ENCODE peak calls at places on chromosomes 4 and X, in five cellular contexts. One of them, this sample, is unnamed.

GRCh38 chr4:175971393-175972179 is 94.1 kb upstream of the WDR17 start:
- DNase-seq in SK-N-SH: no peak
- DNase-seq in PC-9: no peak
- DNase-seq in GM23248: peak; percentile 3
- DNase-seq in brain microvascular endothelial cell: no peak
- DNase-seq in this sample: no peak

GRCh38 chr4:119785963-119786362 is 157.4 kb upstream of the PDE5A start:
- DNase-seq in brain microvascular endothelial cell: peak; percentile 8
- DNase-seq in PC-9: peak; percentile 38
- DNase-seq in SK-N-SH: no peak
- DNase-seq in GM23248: peak; percentile 46
- DNase-seq in this sample: no peak

GRCh38 chrX:108022491-108023089 is 22.3 kb upstream of the VSIG1 start:
- DNase-seq in GM23248: no peak
- DNase-seq in PC-9: no peak
- DNase-seq in brain microvascular endothelial cell: no peak
- DNase-seq in SK-N-SH: no peak
- DNase-seq in this sample: no peak

GRCh38 chr4:75598390-75598789 is 31.9 kb downstream of the CDKL2 start:
- DNase-seq in SK-N-SH: no peak
- DNase-seq in PC-9: peak; percentile 48
- DNase-seq in brain microvascular endothelial cell: no peak
- DNase-seq in GM23248: peak; percentile 58
- DNase-seq in this sample: no peak

GRCh38 chr4:139790291-139790690 is 124.7 kb downstream of the MGST2 start:
- DNase-seq in PC-9: no peak
- DNase-seq in GM23248: no peak
- DNase-seq in brain microvascular endothelial cell: no peak
- DNase-seq in SK-N-SH: no peak
- DNase-seq in this sample: no peak

GRCh38 chr4:155694100-155694785 is 27.6 kb downstream of the GUCY1A1 start:
- DNase-seq in PC-9: no peak
- DNase-seq in GM23248: no peak
- DNase-seq in SK-N-SH: no peak
- DNase-seq in brain microvascular endothelial cell: no peak
- DNase-seq in this sample: no peak

GRCh38 chr4:98929341-98930267 is 671 bp upstream of the EIF4E start:
- DNase-seq in PC-9: peak; percentile 99
- DNase-seq in SK-N-SH: peak; percentile 68
- DNase-seq in brain microvascular endothelial cell: peak; percentile 97
- DNase-seq in GM23248: peak; percentile 99
- DNase-seq in this sample: peak; percentile 78

GRCh38 chr4:169309326-169309967 is 38.7 kb upstream of the SH3RF1 start:
- DNase-seq in SK-N-SH: no peak
- DNase-seq in GM23248: no peak
- DNase-seq in brain microvascular endothelial cell: no peak
- DNase-seq in PC-9: no peak
- DNase-seq in this sample: no peak

GRCh38 chrX:52556741-52557140 is 39.9 kb upstream of the XAGE1B start:
- DNase-seq in GM23248: no peak
- DNase-seq in SK-N-SH: no peak
- DNase-seq in PC-9: no peak
- DNase-seq in brain microvascular endothelial cell: no peak
- DNase-seq in this sample: no peak

GRCh38 chr4:164621886-164622521 is 131.9 kb upstream of the SMIM31 start:
- DNase-seq in brain microvascular endothelial cell: no peak
- DNase-seq in GM23248: peak; percentile 8
- DNase-seq in SK-N-SH: no peak
- DNase-seq in PC-9: no peak
- DNase-seq in this sample: no peak

GRCh38 chr4:141158219-141158618 is 24.9 kb upstream of the RNF150 start:
- DNase-seq in GM23248: peak; percentile 68
- DNase-seq in PC-9: no peak
- DNase-seq in brain microvascular endothelial cell: no peak
- DNase-seq in SK-N-SH: peak; percentile 39
- DNase-seq in this sample: no peak

GRCh38 chrX:18146009-18146408 is 74.7 kb downstream of the BEND2 start:
- DNase-seq in GM23248: no peak
- DNase-seq in brain microvascular endothelial cell: no peak
- DNase-seq in SK-N-SH: no peak
- DNase-seq in PC-9: no peak
- DNase-seq in this sample: no peak

GRCh38 chrX:153426204-153426603 is 14.9 kb downstream of the ZFP92 start:
- DNase-seq in brain microvascular endothelial cell: no peak
- DNase-seq in PC-9: no peak
- DNase-seq in SK-N-SH: no peak
- DNase-seq in GM23248: no peak
- DNase-seq in this sample: no peak
- H3K27me3 ChIP-seq in brain microvascular endothelial cell: no peaks in the 10 kb centered on the region
- H3K27me3 ChIP-seq in PC-9: peaks cover 73% of the 10 kb centered on the region
- H3K27me3 ChIP-seq in SK-N-SH: peaks cover 17% of the 10 kb centered on the region
- H3K27me3 ChIP-seq in GM23248: no peaks in the 10 kb centered on the region
- H3K27me3 ChIP-seq in this sample: peaks cover 36% of the 10 kb centered on the region

GRCh38 chr4:110514889-110515479 is 39.0 kb downstream of the ENPEP start:
- DNase-seq in GM23248: peak; percentile 61
- DNase-seq in PC-9: peak; percentile 39
- DNase-seq in SK-N-SH: peak; percentile 16
- DNase-seq in brain microvascular endothelial cell: no peak
- DNase-seq in this sample: no peak

GRCh38 chr4:110515676-110516075 is 39.7 kb downstream of the ENPEP start:
- DNase-seq in SK-N-SH: no peak
- DNase-seq in brain microvascular endothelial cell: no peak
- DNase-seq in PC-9: no peak
- DNase-seq in GM23248: no peak
- DNase-seq in this sample: no peak

GRCh38 chr4:110512901-110513300 is 36.9 kb downstream of the ENPEP start:
- DNase-seq in SK-N-SH: no peak
- DNase-seq in PC-9: no peak
- DNase-seq in brain microvascular endothelial cell: no peak
- DNase-seq in GM23248: no peak
- DNase-seq in this sample: no peak

GRCh38 chr4:110518889-110519490 is 43.0 kb downstream of the ENPEP start:
- DNase-seq in GM23248: peak; percentile 57
- DNase-seq in PC-9: no peak
- DNase-seq in SK-N-SH: peak; percentile 15
- DNase-seq in brain microvascular endothelial cell: peak; percentile 17
- DNase-seq in this sample: peak; percentile 49

GRCh38 chr4:110516106-110516922 is 40.4 kb downstream of the ENPEP start:
- DNase-seq in GM23248: peak; percentile 63
- DNase-seq in PC-9: peak; percentile 64
- DNase-seq in brain microvascular endothelial cell: peak; percentile 63
- DNase-seq in SK-N-SH: peak; percentile 37
- DNase-seq in this sample: peak; percentile 88
- H3K4me3 ChIP-seq in GM23248: no peak overlapping the region
- H3K4me3 ChIP-seq in PC-9: peak overlapping the region; percentile 53
- H3K4me3 ChIP-seq in brain microvascular endothelial cell: peak overlapping the region; percentile 51
- H3K4me3 ChIP-seq in SK-N-SH: peak overlapping the region; percentile 55
- H3K4me3 ChIP-seq in this sample: peak overlapping the region; percentile 34

GRCh38 chr4:154349829-154350228 is 141.8 kb downstream of the DCHS2 start:
- DNase-seq in SK-N-SH: no peak
- DNase-seq in brain microvascular endothelial cell: peak; percentile 6
- DNase-seq in PC-9: no peak
- DNase-seq in GM23248: peak; percentile 37
- DNase-seq in this sample: no peak

GRCh38 chr4:154348657-154349056 is 142.9 kb downstream of the DCHS2 start:
- DNase-seq in brain microvascular endothelial cell: no peak
- DNase-seq in SK-N-SH: no peak
- DNase-seq in PC-9: no peak
- DNase-seq in GM23248: no peak
- DNase-seq in this sample: no peak

GRCh38 chr4:154341448-154341847 is 150.2 kb downstream of the DCHS2 start:
- DNase-seq in brain microvascular endothelial cell: no peak
- DNase-seq in GM23248: no peak
- DNase-seq in SK-N-SH: no peak
- DNase-seq in PC-9: no peak
- DNase-seq in this sample: no peak

GRCh38 chr4:154345359-154345758 is 146.2 kb downstream of the DCHS2 start:
- DNase-seq in PC-9: no peak
- DNase-seq in SK-N-SH: no peak
- DNase-seq in brain microvascular endothelial cell: no peak
- DNase-seq in GM23248: no peak
- DNase-seq in this sample: no peak

DNA sequence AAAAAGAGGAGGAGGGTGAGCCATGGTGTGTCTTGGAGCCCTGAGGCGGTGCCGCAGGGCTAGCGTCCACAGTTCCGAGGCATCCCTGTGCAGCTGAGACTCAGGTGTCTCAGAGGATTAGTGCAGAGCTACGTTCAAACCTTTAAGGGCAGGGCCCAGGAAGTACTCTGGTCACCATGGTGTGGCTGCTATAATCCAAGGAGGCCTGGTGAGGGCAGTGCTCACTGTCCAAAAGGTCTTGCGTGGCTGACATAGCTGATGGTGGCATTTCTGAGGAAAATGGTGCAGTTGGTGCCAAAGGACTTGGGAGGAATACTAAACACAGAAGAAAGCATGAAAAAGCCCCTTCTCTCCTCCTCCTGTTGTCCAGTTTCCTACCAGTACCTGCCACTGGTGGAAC is 146.9 kb downstream of the DCHS2 start:
- DNase-seq in SK-N-SH: no peak
- DNase-seq in PC-9: no peak
- DNase-seq in brain microvascular endothelial cell: no peak
- DNase-seq in GM23248: no peak
- DNase-seq in this sample: peak; percentile 37
- H3K27me3 ChIP-seq in SK-N-SH: no peaks in the 10 kb centered on the region
- H3K27me3 ChIP-seq in PC-9: no peaks in the 10 kb centered on the region
- H3K27me3 ChIP-seq in brain microvascular endothelial cell: no peaks in the 10 kb centered on the region
- H3K27me3 ChIP-seq in GM23248: peaks cover 11% of the 10 kb centered on the region
- H3K27me3 ChIP-seq in this sample: peaks cover 7% of the 10 kb centered on the region

GRCh38 chr4:163598028-163598427 is 103.5 kb downstream of the TMA16 start:
- DNase-seq in brain microvascular endothelial cell: no peak
- DNase-seq in GM23248: no peak
- DNase-seq in PC-9: no peak
- DNase-seq in SK-N-SH: no peak
- DNase-seq in this sample: no peak

GRCh38 chr4:163600731-163601130 is 106.2 kb downstream of the TMA16 start:
- DNase-seq in SK-N-SH: no peak
- DNase-seq in brain microvascular endothelial cell: no peak
- DNase-seq in PC-9: no peak
- DNase-seq in GM23248: no peak
- DNase-seq in this sample: no peak

GRCh38 chr4:163603246-163603645 is 108.8 kb downstream of the TMA16 start:
- DNase-seq in SK-N-SH: no peak
- DNase-seq in PC-9: no peak
- DNase-seq in GM23248: no peak
- DNase-seq in brain microvascular endothelial cell: no peak
- DNase-seq in this sample: no peak

GRCh38 chr4:163595590-163595989 is 101.1 kb downstream of the TMA16 start:
- DNase-seq in PC-9: no peak
- DNase-seq in GM23248: no peak
- DNase-seq in SK-N-SH: no peak
- DNase-seq in brain microvascular endothelial cell: no peak
- DNase-seq in this sample: no peak

GRCh38 chr4:163598489-163598888 is 104.0 kb downstream of the TMA16 start:
- DNase-seq in SK-N-SH: no peak
- DNase-seq in brain microvascular endothelial cell: no peak
- DNase-seq in GM23248: no peak
- DNase-seq in PC-9: no peak
- DNase-seq in this sample: no peak
- H3K4me3 ChIP-seq in SK-N-SH: no peak overlapping the region
- H3K4me3 ChIP-seq in brain microvascular endothelial cell: no peak overlapping the region
- H3K4me3 ChIP-seq in GM23248: no peak overlapping the region
- H3K4me3 ChIP-seq in PC-9: no peak overlapping the region
- H3K4me3 ChIP-seq in this sample: no peak overlapping the region

GRCh38 chr4:182448281-182449151 is 205.3 kb downstream of the TENM3 start:
- DNase-seq in SK-N-SH: peak; percentile 97
- DNase-seq in PC-9: no peak
- DNase-seq in GM23248: peak; percentile 90
- DNase-seq in brain microvascular endothelial cell: peak; percentile 91
- DNase-seq in this sample: peak; percentile 94

GRCh38 chr4:182453830-182454229 is 210.6 kb downstream of the TENM3 start:
- DNase-seq in PC-9: no peak
- DNase-seq in GM23248: no peak
- DNase-seq in brain microvascular endothelial cell: no peak
- DNase-seq in SK-N-SH: no peak
- DNase-seq in this sample: no peak

GRCh38 chr4:182449186-182449880 is 206.1 kb downstream of the TENM3 start:
- DNase-seq in PC-9: no peak
- DNase-seq in brain microvascular endothelial cell: peak; percentile 35
- DNase-seq in GM23248: no peak
- DNase-seq in SK-N-SH: no peak
- DNase-seq in this sample: peak; percentile 72

GRCh38 chr4:182447938-182448280 is 204.7 kb downstream of the TENM3 start:
- DNase-seq in SK-N-SH: no peak
- DNase-seq in GM23248: peak; percentile 36
- DNase-seq in brain microvascular endothelial cell: no peak
- DNase-seq in PC-9: no peak
- DNase-seq in this sample: peak; percentile 18

GRCh38 chr4:182449960-182450359 is 206.8 kb downstream of the TENM3 start:
- DNase-seq in GM23248: peak; percentile 6
- DNase-seq in PC-9: no peak
- DNase-seq in SK-N-SH: no peak
- DNase-seq in brain microvascular endothelial cell: no peak
- DNase-seq in this sample: no peak
- H3K27me3 ChIP-seq in GM23248: peaks cover 61% of the 10 kb centered on the region
- H3K27me3 ChIP-seq in PC-9: no peaks in the 10 kb centered on the region
- H3K27me3 ChIP-seq in SK-N-SH: no peaks in the 10 kb centered on the region
- H3K27me3 ChIP-seq in brain microvascular endothelial cell: no peaks in the 10 kb centered on the region
- H3K27me3 ChIP-seq in this sample: peaks cover 5% of the 10 kb centered on the region

GRCh38 chr4:104486702-104487101 is 8.0 kb downstream of the CXXC4 start:
- DNase-seq in GM23248: no peak
- DNase-seq in SK-N-SH: no peak
- DNase-seq in brain microvascular endothelial cell: no peak
- DNase-seq in PC-9: no peak
- DNase-seq in this sample: no peak
- H3K4me3 ChIP-seq in GM23248: no peak overlapping the region
- H3K4me3 ChIP-seq in SK-N-SH: no peak overlapping the region
- H3K4me3 ChIP-seq in brain microvascular endothelial cell: no peak overlapping the region
- H3K4me3 ChIP-seq in PC-9: no peak overlapping the region
- H3K4me3 ChIP-seq in this sample: no peak overlapping the region

GRCh38 chr4:55827582-55827981 is 8.0 kb downstream of the EXOC1L start:
- DNase-seq in SK-N-SH: no peak
- DNase-seq in GM23248: no peak
- DNase-seq in brain microvascular endothelial cell: no peak
- DNase-seq in PC-9: no peak
- DNase-seq in this sample: no peak
- H3K27me3 ChIP-seq in SK-N-SH: no peaks in the 10 kb centered on the region
- H3K27me3 ChIP-seq in GM23248: peaks cover 9% of the 10 kb centered on the region
- H3K27me3 ChIP-seq in brain microvascular endothelial cell: no peaks in the 10 kb centered on the region
- H3K27me3 ChIP-seq in PC-9: no peaks in the 10 kb centered on the region
- H3K27me3 ChIP-seq in this sample: no peaks in the 10 kb centered on the region

DNA sequence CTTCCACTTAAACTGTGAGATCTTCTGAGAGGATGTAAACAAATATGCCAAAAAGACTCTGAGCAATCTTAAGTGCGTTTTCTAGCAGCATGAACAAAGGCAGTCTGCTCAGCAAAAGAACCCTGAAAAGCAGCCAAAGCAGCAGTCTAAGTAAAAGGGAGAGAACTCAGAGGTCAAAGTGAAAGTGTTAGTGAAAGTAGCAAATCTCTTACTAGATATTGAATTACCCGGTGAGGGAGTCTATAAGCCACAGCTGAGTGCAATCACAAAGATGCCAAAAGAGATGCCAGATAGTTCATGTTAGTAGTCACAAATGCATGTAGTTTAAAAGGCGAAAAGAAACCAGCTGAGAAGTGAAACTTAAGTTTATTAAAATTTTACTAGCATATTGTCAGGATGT is 7.9 kb upstream of the GNRHR start:
- DNase-seq in GM23248: peak; percentile 49
- DNase-seq in SK-N-SH: no peak
- DNase-seq in PC-9: no peak
- DNase-seq in brain microvascular endothelial cell: peak; percentile 11
- DNase-seq in this sample: no peak
- H3K4me3 ChIP-seq in GM23248: peak overlapping the region; percentile 55
- H3K4me3 ChIP-seq in SK-N-SH: no peak overlapping the region
- H3K4me3 ChIP-seq in PC-9: no peak overlapping the region
- H3K4me3 ChIP-seq in brain microvascular endothelial cell: no peak overlapping the region
- H3K4me3 ChIP-seq in this sample: no peak overlapping the region

This sample was measured in WERI-Rb-1.